ENCODE peak calls at places on chromosomes 6 and 20, in ten cellular contexts. One of them, this sample, is unnamed.

GRCh38 chr6:44980841-44981240 is 347.3 kb upstream of the RUNX2 start:
- DNase-seq in suprapubic skin: no peak
- DNase-seq in heart right ventricle: no peak
- DNase-seq in GM06990: no peak
- DNase-seq in AG04450: no peak
- DNase-seq in heart left ventricle: no peak
- DNase-seq in uterus: no peak
- DNase-seq in K562: no peak
- DNase-seq in coronary artery: no peak
- DNase-seq in left ventricle myocardium inferior: no peak
- DNase-seq in this sample: peak

GRCh38 chr20:54267510-54268003 is 59.7 kb downstream of the PFDN4 start:
- DNase-seq in heart right ventricle: no peak
- DNase-seq in K562: no peak
- DNase-seq in suprapubic skin: no peak
- DNase-seq in left ventricle myocardium inferior: no peak
- DNase-seq in AG04450: no peak
- DNase-seq in GM06990: no peak
- DNase-seq in coronary artery: no peak
- DNase-seq in heart left ventricle: no peak
- DNase-seq in uterus: no peak
- DNase-seq in this sample: no peak

GRCh38 chr6:157905590-157906337 is 75.9 kb upstream of the SYNJ2 start:
- DNase-seq in heart right ventricle: no peak
- DNase-seq in heart left ventricle: no peak
- DNase-seq in uterus: no peak
- DNase-seq in K562: peak
- DNase-seq in suprapubic skin: no peak
- DNase-seq in coronary artery: no peak
- DNase-seq in AG04450: no peak
- DNase-seq in GM06990: no peak
- DNase-seq in left ventricle myocardium inferior: no peak
- DNase-seq in this sample: no peak

GRCh38 chr6:145727817-145728388 is 7.4 kb downstream of the EPM2A start:
- DNase-seq in heart left ventricle: no peak
- DNase-seq in GM06990: no peak
- DNase-seq in uterus: no peak
- DNase-seq in suprapubic skin: no peak
- DNase-seq in heart right ventricle: no peak
- DNase-seq in coronary artery: no peak
- DNase-seq in AG04450: no peak
- DNase-seq in K562: no peak
- DNase-seq in left ventricle myocardium inferior: no peak
- DNase-seq in this sample: no peak

GRCh38 chr20:63968928-63969760 is 586 bp downstream of the ZNF512B start:
- DNase-seq in suprapubic skin: no peak
- DNase-seq in K562: peak
- DNase-seq in uterus: peak
- DNase-seq in coronary artery: no peak
- DNase-seq in AG04450: no peak
- DNase-seq in GM06990: peak
- DNase-seq in heart right ventricle: peak
- DNase-seq in left ventricle myocardium inferior: peak
- DNase-seq in heart left ventricle: peak
- DNase-seq in this sample: peak

GRCh38 chr20:584375-585301 is 25.5 kb downstream of the TCF15 start:
- DNase-seq in K562: peak
- DNase-seq in suprapubic skin: no peak
- DNase-seq in left ventricle myocardium inferior: no peak
- DNase-seq in GM06990: no peak
- DNase-seq in AG04450: no peak
- DNase-seq in uterus: no peak
- DNase-seq in heart left ventricle: peak
- DNase-seq in coronary artery: no peak
- DNase-seq in heart right ventricle: peak
- DNase-seq in this sample: no peak

GRCh38 chr6:163876391-163876790 is 461.9 kb downstream of the QKI start:
- DNase-seq in heart left ventricle: no peak
- DNase-seq in K562: no peak
- DNase-seq in heart right ventricle: no peak
- DNase-seq in left ventricle myocardium inferior: no peak
- DNase-seq in uterus: no peak
- DNase-seq in coronary artery: no peak
- DNase-seq in GM06990: no peak
- DNase-seq in suprapubic skin: no peak
- DNase-seq in AG04450: no peak
- DNase-seq in this sample: no peak

GRCh38 chr6:113375950-113376846 is 480.9 kb upstream of the MARCKS start:
- DNase-seq in K562: no peak
- DNase-seq in left ventricle myocardium inferior: no peak
- DNase-seq in heart right ventricle: no peak
- DNase-seq in heart left ventricle: no peak
- DNase-seq in coronary artery: no peak
- DNase-seq in AG04450: no peak
- DNase-seq in GM06990: no peak
- DNase-seq in suprapubic skin: no peak
- DNase-seq in uterus: no peak
- DNase-seq in this sample: peak

GRCh38 chr20:3539708-3540107 is 68.9 kb downstream of the ATRN start:
- DNase-seq in heart right ventricle: no peak
- DNase-seq in coronary artery: no peak
- DNase-seq in K562: no peak
- DNase-seq in uterus: no peak
- DNase-seq in suprapubic skin: no peak
- DNase-seq in AG04450: no peak
- DNase-seq in heart left ventricle: no peak
- DNase-seq in left ventricle myocardium inferior: no peak
- DNase-seq in GM06990: no peak
- DNase-seq in this sample: no peak

GRCh38 chr20:57661201-57662027 is 41.2 kb upstream of the ZBP1 start:
- DNase-seq in GM06990: no peak
- DNase-seq in uterus: peak
- DNase-seq in left ventricle myocardium inferior: peak
- DNase-seq in suprapubic skin: peak
- DNase-seq in coronary artery: peak
- DNase-seq in K562: no peak
- DNase-seq in AG04450: no peak
- DNase-seq in heart left ventricle: peak
- DNase-seq in heart right ventricle: no peak
- DNase-seq in this sample: no peak

GRCh38 chr6:53744321-53744720 is 50.5 kb upstream of the LRRC1 start:
- DNase-seq in GM06990: no peak
- DNase-seq in left ventricle myocardium inferior: no peak
- DNase-seq in heart right ventricle: no peak
- DNase-seq in suprapubic skin: no peak
- DNase-seq in AG04450: no peak
- DNase-seq in uterus: no peak
- DNase-seq in coronary artery: no peak
- DNase-seq in heart left ventricle: no peak
- DNase-seq in K562: no peak
- DNase-seq in this sample: no peak

GRCh38 chr20:10985536-10985935 is 311.7 kb upstream of the JAG1 start:
- DNase-seq in suprapubic skin: no peak
- DNase-seq in GM06990: no peak
- DNase-seq in AG04450: no peak
- DNase-seq in K562: no peak
- DNase-seq in uterus: no peak
- DNase-seq in coronary artery: no peak
- DNase-seq in left ventricle myocardium inferior: no peak
- DNase-seq in heart right ventricle: no peak
- DNase-seq in heart left ventricle: no peak
- DNase-seq in this sample: no peak

GRCh38 chr6:25229671-25230321 is 49.4 kb upstream of the CARMIL1 start:
- DNase-seq in coronary artery: no peak
- DNase-seq in heart left ventricle: no peak
- DNase-seq in left ventricle myocardium inferior: no peak
- DNase-seq in GM06990: no peak
- DNase-seq in K562: no peak
- DNase-seq in AG04450: no peak
- DNase-seq in uterus: no peak
- DNase-seq in suprapubic skin: no peak
- DNase-seq in heart right ventricle: no peak
- DNase-seq in this sample: no peak

GRCh38 chr6:155171109-155171746 is 92.6 kb upstream of the CLDN20 start:
- DNase-seq in suprapubic skin: peak
- DNase-seq in coronary artery: peak
- DNase-seq in K562: peak
- DNase-seq in left ventricle myocardium inferior: no peak
- DNase-seq in AG04450: no peak
- DNase-seq in heart right ventricle: peak
- DNase-seq in GM06990: peak
- DNase-seq in heart left ventricle: no peak
- DNase-seq in uterus: peak
- DNase-seq in this sample: peak

GRCh38 chr6:108575905-108576494 is 15.3 kb downstream of the FOXO3 start:
- DNase-seq in AG04450: no peak
- DNase-seq in suprapubic skin: no peak
- DNase-seq in K562: peak
- DNase-seq in heart left ventricle: no peak
- DNase-seq in GM06990: no peak
- DNase-seq in coronary artery: no peak
- DNase-seq in heart right ventricle: no peak
- DNase-seq in uterus: no peak
- DNase-seq in left ventricle myocardium inferior: no peak
- DNase-seq in this sample: no peak
- H3K4me3 ChIP-seq in AG04450: no peak
- H3K4me3 ChIP-seq in suprapubic skin: no peak
- H3K4me3 ChIP-seq in K562: no peak
- H3K4me3 ChIP-seq in heart left ventricle: no peak
- H3K4me3 ChIP-seq in GM06990: no peak
- H3K4me3 ChIP-seq in coronary artery: no peak
- H3K4me3 ChIP-seq in heart right ventricle: no peak
- H3K4me3 ChIP-seq in uterus: no peak
- H3K4me3 ChIP-seq in left ventricle myocardium inferior: no peak
- H3K4me3 ChIP-seq in this sample: no peak

GRCh38 chr6:99416226-99416625 is 8.9 kb downstream of the PNISR start:
- DNase-seq in GM06990: no peak
- DNase-seq in suprapubic skin: no peak
- DNase-seq in coronary artery: no peak
- DNase-seq in left ventricle myocardium inferior: no peak
- DNase-seq in heart left ventricle: no peak
- DNase-seq in K562: no peak
- DNase-seq in AG04450: no peak
- DNase-seq in uterus: no peak
- DNase-seq in heart right ventricle: no peak
- DNase-seq in this sample: no peak
- TF ChIP-seq CTCF in GM06990: no peak
- TF ChIP-seq CTCF in suprapubic skin: no peak
- TF ChIP-seq CTCF in coronary artery: no peak
- TF ChIP-seq CTCF in left ventricle myocardium inferior: no peak
- TF ChIP-seq CTCF in heart left ventricle: no peak
- TF ChIP-seq CTCF in K562: no peak
- TF ChIP-seq CTCF in AG04450: no peak
- TF ChIP-seq CTCF in uterus: no peak
- TF ChIP-seq CTCF in heart right ventricle: no peak
- TF ChIP-seq CTCF in this sample: no peak

GRCh38 chr20:51562334-51563140 is 20.0 kb upstream of the NFATC2 start:
- DNase-seq in coronary artery: peak
- DNase-seq in AG04450: peak
- DNase-seq in heart right ventricle: peak
- DNase-seq in suprapubic skin: peak
- DNase-seq in GM06990: no peak
- DNase-seq in left ventricle myocardium inferior: peak
- DNase-seq in heart left ventricle: peak
- DNase-seq in K562: no peak
- DNase-seq in uterus: peak
- DNase-seq in this sample: peak

GRCh38 chr20:51563597-51564332 is 21.2 kb upstream of the NFATC2 start:
- DNase-seq in AG04450: peak
- DNase-seq in left ventricle myocardium inferior: peak
- DNase-seq in K562: peak
- DNase-seq in coronary artery: peak
- DNase-seq in heart left ventricle: peak
- DNase-seq in GM06990: no peak
- DNase-seq in uterus: peak
- DNase-seq in suprapubic skin: no peak
- DNase-seq in heart right ventricle: peak
- DNase-seq in this sample: peak

GRCh38 chr20:51565298-51565697 is 22.8 kb upstream of the NFATC2 start:
- DNase-seq in left ventricle myocardium inferior: no peak
- DNase-seq in coronary artery: no peak
- DNase-seq in K562: no peak
- DNase-seq in suprapubic skin: no peak
- DNase-seq in heart left ventricle: no peak
- DNase-seq in uterus: no peak
- DNase-seq in GM06990: no peak
- DNase-seq in AG04450: no peak
- DNase-seq in heart right ventricle: no peak
- DNase-seq in this sample: no peak

GRCh38 chr20:51562027-51562333 is 19.5 kb upstream of the NFATC2 start:
- DNase-seq in uterus: no peak
- DNase-seq in suprapubic skin: no peak
- DNase-seq in AG04450: no peak
- DNase-seq in heart right ventricle: no peak
- DNase-seq in heart left ventricle: no peak
- DNase-seq in left ventricle myocardium inferior: no peak
- DNase-seq in coronary artery: no peak
- DNase-seq in GM06990: no peak
- DNase-seq in K562: no peak
- DNase-seq in this sample: peak

GRCh38 chr20:51563141-51563596 is 20.6 kb upstream of the NFATC2 start:
- DNase-seq in heart left ventricle: no peak
- DNase-seq in left ventricle myocardium inferior: no peak
- DNase-seq in uterus: no peak
- DNase-seq in heart right ventricle: no peak
- DNase-seq in AG04450: no peak
- DNase-seq in K562: no peak
- DNase-seq in suprapubic skin: no peak
- DNase-seq in GM06990: no peak
- DNase-seq in coronary artery: no peak
- DNase-seq in this sample: no peak
- H3K4me3 ChIP-seq in heart left ventricle: peak
- H3K4me3 ChIP-seq in left ventricle myocardium inferior: peak
- H3K4me3 ChIP-seq in uterus: peak
- H3K4me3 ChIP-seq in heart right ventricle: peak
- H3K4me3 ChIP-seq in AG04450: peak
- H3K4me3 ChIP-seq in K562: peak
- H3K4me3 ChIP-seq in suprapubic skin: peak
- H3K4me3 ChIP-seq in GM06990: no peak
- H3K4me3 ChIP-seq in coronary artery: peak
- H3K4me3 ChIP-seq in this sample: peak

GRCh38 chr6:168737481-168737880 is 296.5 kb downstream of the SMOC2 start:
- DNase-seq in left ventricle myocardium inferior: no peak
- DNase-seq in K562: no peak
- DNase-seq in heart right ventricle: no peak
- DNase-seq in suprapubic skin: no peak
- DNase-seq in heart left ventricle: no peak
- DNase-seq in GM06990: no peak
- DNase-seq in coronary artery: no peak
- DNase-seq in AG04450: no peak
- DNase-seq in uterus: no peak
- DNase-seq in this sample: peak
- TF ChIP-seq CTCF in left ventricle myocardium inferior: no peak
- TF ChIP-seq CTCF in K562: no peak
- TF ChIP-seq CTCF in heart right ventricle: no peak
- TF ChIP-seq CTCF in suprapubic skin: no peak
- TF ChIP-seq CTCF in heart left ventricle: no peak
- TF ChIP-seq CTCF in GM06990: no peak
- TF ChIP-seq CTCF in coronary artery: no peak
- TF ChIP-seq CTCF in AG04450: no peak
- TF ChIP-seq CTCF in uterus: no peak
- TF ChIP-seq CTCF in this sample: no peak

This sample was measured in A673.